ENCODE peak calls at places on chromosomes 3 and 15, in ten cellular contexts. One of them, this sample, is unnamed.

GRCh38 chr15:33844597-33844996 is 123.7 kb upstream of the CHRM5 start:
- DNase-seq in activated CD8-positive, alpha-beta T cell treated with anti-CD3 and anti-CD28 coated beads for 36 hours: no peak
- DNase-seq in ovary: no peak
- DNase-seq in GM23338: no peak
- DNase-seq in GM06990: no peak
- DNase-seq in cardiac fibroblast: no peak
- DNase-seq in psoas muscle: no peak
- DNase-seq in cardiac muscle cell: no peak
- DNase-seq in GM13976: no peak
- DNase-seq in uterus: no peak
- DNase-seq in this sample: no peak

GRCh38 chr3:71258116-71258515 is 325.4 kb downstream of the FOXP1 start:
- DNase-seq in ovary: no peak
- DNase-seq in cardiac fibroblast: peak; percentile 84
- DNase-seq in GM23338: peak; percentile 30
- DNase-seq in psoas muscle: no peak
- DNase-seq in activated CD8-positive, alpha-beta T cell treated with anti-CD3 and anti-CD28 coated beads for 36 hours: no peak
- DNase-seq in GM06990: no peak
- DNase-seq in uterus: no peak
- DNase-seq in GM13976: no peak
- DNase-seq in cardiac muscle cell: peak; percentile 68
- DNase-seq in this sample: peak; percentile 85

GRCh38 chr3:98521897-98522537 is 685 bp downstream of the CLDND1 start:
- DNase-seq in ovary: peak; percentile 20
- DNase-seq in GM06990: no peak
- DNase-seq in activated CD8-positive, alpha-beta T cell treated with anti-CD3 and anti-CD28 coated beads for 36 hours: peak; percentile 83
- DNase-seq in GM23338: peak; percentile 60
- DNase-seq in cardiac fibroblast: peak; percentile 76
- DNase-seq in psoas muscle: peak; percentile 52
- DNase-seq in cardiac muscle cell: peak; percentile 57
- DNase-seq in GM13976: peak; percentile 41
- DNase-seq in uterus: peak; percentile 34
- DNase-seq in this sample: peak; percentile 74

GRCh38 chr3:111299070-111299672 is 227.6 kb downstream of the NECTIN3 start:
- DNase-seq in ovary: no peak
- DNase-seq in psoas muscle: no peak
- DNase-seq in cardiac muscle cell: peak; percentile 30
- DNase-seq in GM06990: no peak
- DNase-seq in activated CD8-positive, alpha-beta T cell treated with anti-CD3 and anti-CD28 coated beads for 36 hours: no peak
- DNase-seq in uterus: no peak
- DNase-seq in GM23338: peak; percentile 45
- DNase-seq in GM13976: no peak
- DNase-seq in cardiac fibroblast: peak; percentile 42
- DNase-seq in this sample: no peak

GRCh38 chr3:128297401-128298138 is 144.3 kb downstream of the EEFSEC start:
- DNase-seq in GM06990: no peak
- DNase-seq in cardiac fibroblast: peak; percentile 27
- DNase-seq in psoas muscle: no peak
- DNase-seq in GM13976: no peak
- DNase-seq in uterus: peak; percentile 20
- DNase-seq in GM23338: no peak
- DNase-seq in ovary: no peak
- DNase-seq in cardiac muscle cell: peak; percentile 52
- DNase-seq in activated CD8-positive, alpha-beta T cell treated with anti-CD3 and anti-CD28 coated beads for 36 hours: no peak
- DNase-seq in this sample: peak; percentile 64

GRCh38 chr15:69554321-69554961 is 101.8 kb downstream of the RPLP1 start:
- DNase-seq in ovary: no peak
- DNase-seq in uterus: no peak
- DNase-seq in GM06990: no peak
- DNase-seq in activated CD8-positive, alpha-beta T cell treated with anti-CD3 and anti-CD28 coated beads for 36 hours: no peak
- DNase-seq in psoas muscle: no peak
- DNase-seq in cardiac fibroblast: no peak
- DNase-seq in cardiac muscle cell: no peak
- DNase-seq in GM13976: no peak
- DNase-seq in GM23338: no peak
- DNase-seq in this sample: no peak

GRCh38 chr15:62782100-62782791 is 260.3 kb upstream of the TPM1 start:
- DNase-seq in ovary: peak; percentile 76
- DNase-seq in uterus: peak; percentile 74
- DNase-seq in psoas muscle: peak; percentile 71
- DNase-seq in cardiac fibroblast: peak; percentile 93
- DNase-seq in GM13976: peak; percentile 57
- DNase-seq in activated CD8-positive, alpha-beta T cell treated with anti-CD3 and anti-CD28 coated beads for 36 hours: peak; percentile 25
- DNase-seq in GM23338: peak; percentile 74
- DNase-seq in GM06990: no peak
- DNase-seq in cardiac muscle cell: peak; percentile 97
- DNase-seq in this sample: peak; percentile 86

GRCh38 chr3:156455839-156456238 is 99.1 kb downstream of the SSR3 start:
- DNase-seq in uterus: no peak
- DNase-seq in GM06990: no peak
- DNase-seq in cardiac fibroblast: no peak
- DNase-seq in GM23338: peak; percentile 56
- DNase-seq in activated CD8-positive, alpha-beta T cell treated with anti-CD3 and anti-CD28 coated beads for 36 hours: no peak
- DNase-seq in cardiac muscle cell: no peak
- DNase-seq in psoas muscle: no peak
- DNase-seq in GM13976: no peak
- DNase-seq in ovary: no peak
- DNase-seq in this sample: no peak

GRCh38 chr3:141643391-141643790 is 94.7 kb upstream of the RNF7 start:
- DNase-seq in activated CD8-positive, alpha-beta T cell treated with anti-CD3 and anti-CD28 coated beads for 36 hours: no peak
- DNase-seq in cardiac muscle cell: peak; percentile 44
- DNase-seq in GM06990: no peak
- DNase-seq in uterus: no peak
- DNase-seq in GM13976: no peak
- DNase-seq in cardiac fibroblast: no peak
- DNase-seq in GM23338: no peak
- DNase-seq in ovary: no peak
- DNase-seq in psoas muscle: no peak
- DNase-seq in this sample: no peak

GRCh38 chr3:4196748-4197147 is 106.4 kb upstream of the SETMAR start:
- DNase-seq in activated CD8-positive, alpha-beta T cell treated with anti-CD3 and anti-CD28 coated beads for 36 hours: no peak
- DNase-seq in uterus: no peak
- DNase-seq in psoas muscle: no peak
- DNase-seq in GM06990: no peak
- DNase-seq in cardiac muscle cell: no peak
- DNase-seq in ovary: no peak
- DNase-seq in GM13976: no peak
- DNase-seq in GM23338: no peak
- DNase-seq in cardiac fibroblast: no peak
- DNase-seq in this sample: no peak

GRCh38 chr3:42533161-42533897 is 30.9 kb downstream of the VIPR1 start:
- DNase-seq in uterus: no peak
- DNase-seq in ovary: no peak
- DNase-seq in psoas muscle: no peak
- DNase-seq in GM13976: no peak
- DNase-seq in cardiac fibroblast: no peak
- DNase-seq in GM23338: peak; percentile 51
- DNase-seq in GM06990: no peak
- DNase-seq in cardiac muscle cell: no peak
- DNase-seq in activated CD8-positive, alpha-beta T cell treated with anti-CD3 and anti-CD28 coated beads for 36 hours: no peak
- DNase-seq in this sample: no peak

GRCh38 chr3:42532229-42532628 is 29.8 kb downstream of the VIPR1 start:
- DNase-seq in psoas muscle: no peak
- DNase-seq in GM23338: no peak
- DNase-seq in ovary: no peak
- DNase-seq in activated CD8-positive, alpha-beta T cell treated with anti-CD3 and anti-CD28 coated beads for 36 hours: no peak
- DNase-seq in GM13976: no peak
- DNase-seq in uterus: no peak
- DNase-seq in GM06990: no peak
- DNase-seq in cardiac fibroblast: no peak
- DNase-seq in cardiac muscle cell: no peak
- DNase-seq in this sample: no peak

GRCh38 chr3:42539871-42540714 is 37.6 kb downstream of the VIPR1 start:
- DNase-seq in psoas muscle: no peak
- DNase-seq in uterus: no peak
- DNase-seq in ovary: no peak
- DNase-seq in cardiac fibroblast: peak; percentile 36
- DNase-seq in cardiac muscle cell: peak; percentile 42
- DNase-seq in GM23338: peak; percentile 94
- DNase-seq in activated CD8-positive, alpha-beta T cell treated with anti-CD3 and anti-CD28 coated beads for 36 hours: peak; percentile 77
- DNase-seq in GM13976: peak; percentile 84
- DNase-seq in GM06990: no peak
- DNase-seq in this sample: peak; percentile 70

GRCh38 chr3:42537350-42537749 is 34.9 kb downstream of the VIPR1 start:
- DNase-seq in cardiac fibroblast: no peak
- DNase-seq in ovary: no peak
- DNase-seq in activated CD8-positive, alpha-beta T cell treated with anti-CD3 and anti-CD28 coated beads for 36 hours: no peak
- DNase-seq in cardiac muscle cell: no peak
- DNase-seq in GM23338: no peak
- DNase-seq in GM13976: no peak
- DNase-seq in psoas muscle: no peak
- DNase-seq in GM06990: no peak
- DNase-seq in uterus: no peak
- DNase-seq in this sample: no peak

GRCh38 chr3:42535981-42536784 is 33.7 kb downstream of the VIPR1 start:
- DNase-seq in psoas muscle: no peak
- DNase-seq in cardiac fibroblast: peak; percentile 47
- DNase-seq in activated CD8-positive, alpha-beta T cell treated with anti-CD3 and anti-CD28 coated beads for 36 hours: peak; percentile 72
- DNase-seq in ovary: no peak
- DNase-seq in GM23338: peak; percentile 97
- DNase-seq in uterus: no peak
- DNase-seq in GM06990: no peak
- DNase-seq in cardiac muscle cell: peak; percentile 34
- DNase-seq in GM13976: peak; percentile 70
- DNase-seq in this sample: peak; percentile 62
- TF ChIP-seq CTCF in psoas muscle: no peak
- TF ChIP-seq CTCF in cardiac fibroblast: peak; percentile 57
- TF ChIP-seq CTCF in activated CD8-positive, alpha-beta T cell treated with anti-CD3 and anti-CD28 coated beads for 36 hours: peak; percentile 54
- TF ChIP-seq CTCF in ovary: no peak
- TF ChIP-seq CTCF in GM23338: peak; percentile 71
- TF ChIP-seq CTCF in uterus: no peak
- TF ChIP-seq CTCF in GM06990: peak; percentile 69
- TF ChIP-seq CTCF in cardiac muscle cell: peak; percentile 57
- TF ChIP-seq CTCF in GM13976: peak; percentile 12
- TF ChIP-seq CTCF in this sample: peak; percentile 19

GRCh38 chr15:82650046-82650670 is 3.0 kb upstream of the CPEB1 start:
- DNase-seq in cardiac muscle cell: no peak
- DNase-seq in GM23338: no peak
- DNase-seq in activated CD8-positive, alpha-beta T cell treated with anti-CD3 and anti-CD28 coated beads for 36 hours: no peak
- DNase-seq in GM13976: no peak
- DNase-seq in GM06990: no peak
- DNase-seq in uterus: no peak
- DNase-seq in ovary: no peak
- DNase-seq in psoas muscle: no peak
- DNase-seq in cardiac fibroblast: no peak
- DNase-seq in this sample: no peak

GRCh38 chr15:82647045-82647834 is at the start of gene CPEB1:
- DNase-seq in activated CD8-positive, alpha-beta T cell treated with anti-CD3 and anti-CD28 coated beads for 36 hours: peak; percentile 55
- DNase-seq in cardiac fibroblast: peak; percentile 27
- DNase-seq in cardiac muscle cell: peak; percentile 55
- DNase-seq in uterus: peak; percentile 68
- DNase-seq in GM06990: peak; percentile 69
- DNase-seq in GM13976: peak; percentile 68
- DNase-seq in GM23338: peak; percentile 75
- DNase-seq in psoas muscle: peak; percentile 78
- DNase-seq in ovary: peak; percentile 86
- DNase-seq in this sample: no peak

GRCh38 chr15:82649226-82649999 is 2.2 kb upstream of the CPEB1 start:
- DNase-seq in GM23338: no peak
- DNase-seq in cardiac fibroblast: no peak
- DNase-seq in GM06990: peak; percentile 21
- DNase-seq in GM13976: peak; percentile 20
- DNase-seq in psoas muscle: no peak
- DNase-seq in ovary: no peak
- DNase-seq in cardiac muscle cell: no peak
- DNase-seq in uterus: no peak
- DNase-seq in activated CD8-positive, alpha-beta T cell treated with anti-CD3 and anti-CD28 coated beads for 36 hours: no peak
- DNase-seq in this sample: no peak

GRCh38 chr15:82647835-82648256 is 683 bp upstream of the CPEB1 start:
- DNase-seq in cardiac muscle cell: no peak
- DNase-seq in psoas muscle: peak; percentile 61
- DNase-seq in uterus: peak; percentile 26
- DNase-seq in GM06990: peak; percentile 78
- DNase-seq in activated CD8-positive, alpha-beta T cell treated with anti-CD3 and anti-CD28 coated beads for 36 hours: peak; percentile 77
- DNase-seq in ovary: no peak
- DNase-seq in GM23338: peak; percentile 70
- DNase-seq in cardiac fibroblast: no peak
- DNase-seq in GM13976: no peak
- DNase-seq in this sample: no peak

DNA sequence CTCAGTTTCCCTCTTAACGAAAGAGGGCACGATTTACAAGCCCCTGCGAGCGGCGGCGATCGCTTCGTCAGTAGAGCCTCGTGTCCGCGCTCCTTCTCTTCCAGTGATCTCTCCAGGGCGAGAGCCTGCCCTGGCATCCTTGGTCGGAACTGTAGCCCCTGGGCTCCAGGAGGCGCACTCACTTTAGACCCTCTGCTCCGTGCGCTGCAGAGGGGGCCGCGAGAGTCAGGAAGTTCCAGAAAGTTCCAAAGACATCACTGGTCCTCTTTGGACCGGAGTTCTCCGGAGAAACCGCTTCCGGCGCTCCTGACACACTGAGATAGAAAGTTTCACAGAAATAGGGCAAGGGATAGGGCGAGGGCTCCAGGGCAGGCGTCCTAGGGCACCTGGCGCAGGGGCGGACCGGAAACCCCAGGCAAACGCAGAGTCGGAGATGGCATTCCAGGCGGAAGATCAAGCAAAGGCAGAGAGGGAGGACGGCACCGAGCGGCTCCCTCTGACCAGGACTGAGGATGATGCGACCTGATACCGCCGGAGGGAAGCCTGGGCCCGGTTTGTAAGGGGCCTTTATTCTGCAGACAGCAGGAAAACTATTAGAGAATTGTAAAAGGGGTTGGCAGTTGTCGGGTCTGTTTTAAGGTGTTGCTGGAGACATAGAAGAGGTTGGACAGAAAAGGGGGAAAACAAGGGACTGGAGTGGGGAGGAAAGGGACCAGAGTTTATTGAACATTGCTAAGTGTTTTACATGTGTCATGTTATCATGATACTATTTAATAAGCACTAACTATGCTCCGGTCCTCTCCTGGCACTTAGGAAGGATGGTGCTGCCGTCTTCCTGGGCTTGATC is 1.3 kb upstream of the CPEB1 start:
- DNase-seq in ovary: peak; percentile 18
- DNase-seq in psoas muscle: no peak
- DNase-seq in GM06990: no peak
- DNase-seq in GM13976: peak; percentile 23
- DNase-seq in cardiac muscle cell: peak; percentile 14
- DNase-seq in uterus: peak; percentile 18
- DNase-seq in activated CD8-positive, alpha-beta T cell treated with anti-CD3 and anti-CD28 coated beads for 36 hours: no peak
- DNase-seq in cardiac fibroblast: peak; percentile 3
- DNase-seq in GM23338: peak; percentile 80
- DNase-seq in this sample: no peak
- TF ChIP-seq CTCF in ovary: no peak
- TF ChIP-seq CTCF in psoas muscle: no peak
- TF ChIP-seq CTCF in GM06990: no peak
- TF ChIP-seq CTCF in GM13976: no peak
- TF ChIP-seq CTCF in cardiac muscle cell: no peak
- TF ChIP-seq CTCF in uterus: no peak
- TF ChIP-seq CTCF in activated CD8-positive, alpha-beta T cell treated with anti-CD3 and anti-CD28 coated beads for 36 hours: no peak
- TF ChIP-seq CTCF in cardiac fibroblast: no peak
- TF ChIP-seq CTCF in GM23338: peak; percentile 58
- TF ChIP-seq CTCF in this sample: no peak

GRCh38 chr3:97353176-97353575 is 411.4 kb upstream of the ARL6 start:
- DNase-seq in activated CD8-positive, alpha-beta T cell treated with anti-CD3 and anti-CD28 coated beads for 36 hours: no peak
- DNase-seq in uterus: no peak
- DNase-seq in ovary: no peak
- DNase-seq in cardiac muscle cell: no peak
- DNase-seq in GM06990: no peak
- DNase-seq in GM13976: no peak
- DNase-seq in psoas muscle: no peak
- DNase-seq in cardiac fibroblast: no peak
- DNase-seq in GM23338: no peak
- DNase-seq in this sample: no peak
- TF ChIP-seq CTCF in activated CD8-positive, alpha-beta T cell treated with anti-CD3 and anti-CD28 coated beads for 36 hours: no peak
- TF ChIP-seq CTCF in uterus: no peak
- TF ChIP-seq CTCF in ovary: no peak
- TF ChIP-seq CTCF in cardiac muscle cell: no peak
- TF ChIP-seq CTCF in GM06990: no peak
- TF ChIP-seq CTCF in GM13976: no peak
- TF ChIP-seq CTCF in psoas muscle: no peak
- TF ChIP-seq CTCF in cardiac fibroblast: no peak
- TF ChIP-seq CTCF in GM23338: peak; percentile 34
- TF ChIP-seq CTCF in this sample: no peak

GRCh38 chr15:85504739-85505676 is 124.6 kb downstream of the AKAP13 start:
- DNase-seq in ovary: peak; percentile 11
- DNase-seq in GM23338: peak; percentile 74
- DNase-seq in GM13976: no peak
- DNase-seq in cardiac fibroblast: peak; percentile 85
- DNase-seq in cardiac muscle cell: peak; percentile 85
- DNase-seq in psoas muscle: no peak
- DNase-seq in activated CD8-positive, alpha-beta T cell treated with anti-CD3 and anti-CD28 coated beads for 36 hours: peak; percentile 68
- DNase-seq in uterus: peak; percentile 72
- DNase-seq in GM06990: no peak
- DNase-seq in this sample: peak; percentile 73
- TF ChIP-seq CTCF in ovary: peak; percentile 40
- TF ChIP-seq CTCF in GM23338: peak; percentile 60
- TF ChIP-seq CTCF in GM13976: peak; percentile 39
- TF ChIP-seq CTCF in cardiac fibroblast: peak; percentile 50
- TF ChIP-seq CTCF in cardiac muscle cell: peak; percentile 66
- TF ChIP-seq CTCF in psoas muscle: peak; percentile 72
- TF ChIP-seq CTCF in activated CD8-positive, alpha-beta T cell treated with anti-CD3 and anti-CD28 coated beads for 36 hours: peak; percentile 68
- TF ChIP-seq CTCF in uterus: peak; percentile 65
- TF ChIP-seq CTCF in GM06990: peak; percentile 70
- TF ChIP-seq CTCF in this sample: peak; percentile 45

This sample was measured in MCF 10A.